ENCODE peak calls at places on chromosomes 16 and 17, in five cellular contexts. One of them, this sample, is unnamed.

GRCh38 chr17:46764709-46765401 is 53.6 kb downstream of the WNT3 start:
- DNase-seq in pancreas: peak
- DNase-seq in psoas muscle: peak
- DNase-seq in tibial artery: no peak
- DNase-seq in AG04449: peak
- DNase-seq in this sample: peak

GRCh38 chr17:45224671-45225050 is 3.0 kb downstream of the FMNL1 start:
- DNase-seq in pancreas: no peak
- DNase-seq in psoas muscle: peak
- DNase-seq in tibial artery: no peak
- DNase-seq in AG04449: no peak
- DNase-seq in this sample: no peak

GRCh38 chr17:42514867-42515266 is 21.2 kb upstream of the NAGLU start:
- DNase-seq in pancreas: no peak
- DNase-seq in psoas muscle: no peak
- DNase-seq in tibial artery: no peak
- DNase-seq in AG04449: no peak
- DNase-seq in this sample: no peak

GRCh38 chr17:9151091-9151490 is 129.8 kb downstream of the NTN1 start:
- DNase-seq in pancreas: peak
- DNase-seq in psoas muscle: no peak
- DNase-seq in tibial artery: no peak
- DNase-seq in AG04449: no peak
- DNase-seq in this sample: no peak

GRCh38 chr17:68302066-68302564 is 10.8 kb downstream of the ARSG start:
- DNase-seq in pancreas: no peak
- DNase-seq in psoas muscle: no peak
- DNase-seq in tibial artery: no peak
- DNase-seq in AG04449: no peak
- DNase-seq in this sample: no peak

GRCh38 chr17:72111374-72111773 is 9.4 kb upstream of the SOX9 start:
- DNase-seq in pancreas: no peak
- DNase-seq in psoas muscle: no peak
- DNase-seq in tibial artery: no peak
- DNase-seq in AG04449: no peak
- DNase-seq in this sample: no peak

GRCh38 chr17:34712481-34713195 is 133.3 kb downstream of the TMEM132E start:
- DNase-seq in pancreas: no peak
- DNase-seq in psoas muscle: no peak
- DNase-seq in tibial artery: no peak
- DNase-seq in AG04449: no peak
- DNase-seq in this sample: no peak

GRCh38 chr16:17275076-17275732 is 195.6 kb downstream of the XYLT1 start:
- DNase-seq in pancreas: peak
- DNase-seq in psoas muscle: no peak
- DNase-seq in tibial artery: no peak
- DNase-seq in AG04449: no peak
- DNase-seq in this sample: no peak

GRCh38 chr16:83137326-83137770 is 510.6 kb downstream of the CDH13 start:
- DNase-seq in pancreas: peak
- DNase-seq in psoas muscle: no peak
- DNase-seq in tibial artery: no peak
- DNase-seq in AG04449: no peak
- DNase-seq in this sample: peak

GRCh38 chr16:83781-84615 is 6.0 kb downstream of the MPG start:
- DNase-seq in pancreas: no peak
- DNase-seq in psoas muscle: no peak
- DNase-seq in tibial artery: peak
- DNase-seq in AG04449: no peak
- DNase-seq in this sample: no peak

GRCh38 chr16:68264128-68265077 is at the start of gene SLC7A6:
- DNase-seq in pancreas: peak
- DNase-seq in psoas muscle: peak
- DNase-seq in tibial artery: peak
- DNase-seq in AG04449: no peak
- DNase-seq in this sample: peak

DNA sequence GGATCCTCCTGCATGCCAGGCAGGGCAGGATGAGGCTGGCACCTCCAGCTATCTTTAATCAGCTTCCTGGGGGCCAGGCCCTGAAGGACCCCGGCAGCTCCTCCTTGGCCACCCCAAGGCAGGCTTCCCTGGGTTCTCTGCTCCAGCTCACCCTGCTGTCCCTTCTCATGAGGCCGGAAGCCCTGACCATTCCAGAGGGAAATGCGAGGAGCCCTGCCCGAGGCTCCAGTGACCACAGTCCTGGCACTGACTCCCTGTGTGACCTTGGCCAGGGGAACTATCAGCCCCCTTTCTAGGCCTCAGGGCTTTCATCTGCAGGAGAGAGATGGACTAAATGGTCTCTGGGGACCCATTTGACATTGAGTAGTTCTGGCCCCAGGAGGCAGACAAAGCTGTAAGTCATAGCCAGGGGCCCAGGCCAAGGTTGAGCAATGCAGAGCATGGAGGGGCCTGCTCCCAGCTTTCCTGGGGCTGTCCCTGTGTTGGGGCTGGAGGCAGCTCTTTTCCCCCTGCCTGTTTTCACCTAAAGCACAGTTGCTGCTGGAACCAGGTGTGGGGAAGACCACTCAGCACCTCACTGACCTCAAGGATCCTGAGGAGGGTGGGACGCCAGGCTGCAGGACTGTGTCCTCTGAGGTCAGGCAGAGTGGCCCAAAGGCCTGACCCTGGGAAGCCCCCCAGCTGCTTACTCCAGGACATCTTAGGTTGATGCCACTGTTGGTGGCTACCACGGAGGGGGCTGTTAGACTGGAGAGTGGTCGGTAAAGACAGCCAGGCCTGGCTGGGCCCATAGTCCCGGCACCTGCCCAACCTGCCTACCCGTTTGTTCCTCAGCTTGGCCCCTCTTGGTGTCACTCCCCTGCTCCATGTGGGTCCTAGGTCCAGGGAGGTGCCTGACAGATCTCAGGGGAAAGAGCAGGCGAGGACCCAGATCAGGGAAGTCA is 8.1 kb downstream of the KCNH6 start:
- DNase-seq in pancreas: no peak
- DNase-seq in psoas muscle: no peak
- DNase-seq in tibial artery: no peak
- DNase-seq in AG04449: no peak
- DNase-seq in this sample: no peak
- TF ChIP-seq CTCF in pancreas: no peak
- TF ChIP-seq CTCF in psoas muscle: no peak
- TF ChIP-seq CTCF in tibial artery: no peak
- TF ChIP-seq CTCF in AG04449: no peak
- TF ChIP-seq CTCF in this sample: no peak

GRCh38 chr16:84738255-84739038 is 38.6 kb downstream of the USP10 start:
- DNase-seq in pancreas: peak
- DNase-seq in psoas muscle: peak
- DNase-seq in tibial artery: peak
- DNase-seq in AG04449: no peak
- DNase-seq in this sample: peak
- TF ChIP-seq CTCF in pancreas: peak
- TF ChIP-seq CTCF in psoas muscle: peak
- TF ChIP-seq CTCF in tibial artery: peak
- TF ChIP-seq CTCF in AG04449: peak
- TF ChIP-seq CTCF in this sample: peak

GRCh38 chr17:28569446-28569845 is 1.9 kb downstream of the PIGS start:
- DNase-seq in pancreas: no peak
- DNase-seq in psoas muscle: no peak
- DNase-seq in tibial artery: no peak
- DNase-seq in AG04449: no peak
- DNase-seq in this sample: no peak

GRCh38 chr17:28571255-28572122 is at the start of gene PIGS:
- DNase-seq in pancreas: peak
- DNase-seq in psoas muscle: peak
- DNase-seq in tibial artery: peak
- DNase-seq in AG04449: peak
- DNase-seq in this sample: peak

GRCh38 chr17:28572294-28573099 is 1.2 kb upstream of the PIGS start:
- DNase-seq in pancreas: peak
- DNase-seq in psoas muscle: no peak
- DNase-seq in tibial artery: no peak
- DNase-seq in AG04449: no peak
- DNase-seq in this sample: no peak

GRCh38 chr17:28573521-28573920 is 2.2 kb upstream of the PIGS start:
- DNase-seq in pancreas: no peak
- DNase-seq in psoas muscle: no peak
- DNase-seq in tibial artery: no peak
- DNase-seq in AG04449: no peak
- DNase-seq in this sample: no peak

GRCh38 chr17:28570716-28571254 is 539 bp downstream of the PIGS start:
- DNase-seq in pancreas: no peak
- DNase-seq in psoas muscle: no peak
- DNase-seq in tibial artery: no peak
- DNase-seq in AG04449: no peak
- DNase-seq in this sample: peak
- TF ChIP-seq CTCF in pancreas: no peak
- TF ChIP-seq CTCF in psoas muscle: no peak
- TF ChIP-seq CTCF in tibial artery: no peak
- TF ChIP-seq CTCF in AG04449: no peak
- TF ChIP-seq CTCF in this sample: no peak

GRCh38 chr17:17693253-17693954 is 12.1 kb downstream of the RAI1 start:
- DNase-seq in pancreas: peak
- DNase-seq in psoas muscle: peak
- DNase-seq in tibial artery: peak
- DNase-seq in AG04449: no peak
- DNase-seq in this sample: peak
- TF ChIP-seq CTCF in pancreas: no peak
- TF ChIP-seq CTCF in psoas muscle: no peak
- TF ChIP-seq CTCF in tibial artery: no peak
- TF ChIP-seq CTCF in AG04449: no peak
- TF ChIP-seq CTCF in this sample: peak

DNA sequence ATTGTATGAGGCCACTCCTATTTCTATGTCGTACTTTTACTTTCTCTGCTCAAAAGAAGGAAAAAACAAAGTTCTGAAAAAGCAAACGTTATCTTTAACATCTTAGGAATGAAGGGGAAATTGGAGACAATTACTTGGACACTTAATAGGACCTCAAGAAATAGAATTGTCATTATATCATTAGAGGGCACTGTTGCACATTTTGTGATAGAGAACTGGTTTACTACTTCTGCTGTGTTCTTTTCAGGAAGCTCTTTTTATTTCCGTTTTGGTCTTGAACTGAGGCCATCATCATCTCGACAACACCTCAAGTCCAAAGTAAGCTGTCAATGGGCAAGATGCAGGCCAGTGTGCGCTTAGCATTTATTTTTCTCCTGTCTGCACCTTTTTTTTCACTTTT is 14.6 kb downstream of the COG4 start:
- DNase-seq in pancreas: no peak
- DNase-seq in psoas muscle: no peak
- DNase-seq in tibial artery: no peak
- DNase-seq in AG04449: no peak
- DNase-seq in this sample: peak
- TF ChIP-seq CTCF in pancreas: no peak
- TF ChIP-seq CTCF in psoas muscle: no peak
- TF ChIP-seq CTCF in tibial artery: no peak
- TF ChIP-seq CTCF in AG04449: no peak
- TF ChIP-seq CTCF in this sample: peak

GRCh38 chr17:50362661-50363060 is 10.3 kb downstream of the MRPL27 start:
- DNase-seq in pancreas: no peak
- DNase-seq in psoas muscle: no peak
- DNase-seq in tibial artery: peak
- DNase-seq in AG04449: no peak
- DNase-seq in this sample: no peak

GRCh38 chr17:50360716-50361115 is 12.3 kb downstream of the MRPL27 start:
- DNase-seq in pancreas: peak
- DNase-seq in psoas muscle: no peak
- DNase-seq in tibial artery: no peak
- DNase-seq in AG04449: no peak
- DNase-seq in this sample: no peak

GRCh38 chr17:50359998-50360461 is 13.0 kb downstream of the MRPL27 start:
- DNase-seq in pancreas: peak
- DNase-seq in psoas muscle: no peak
- DNase-seq in tibial artery: no peak
- DNase-seq in AG04449: no peak
- DNase-seq in this sample: no peak

GRCh38 chr17:50363217-50364060 is 9.5 kb downstream of the MRPL27 start:
- DNase-seq in pancreas: no peak
- DNase-seq in psoas muscle: peak
- DNase-seq in tibial artery: peak
- DNase-seq in AG04449: no peak
- DNase-seq in this sample: peak

GRCh38 chr17:50361561-50362480 is 11.2 kb downstream of the MRPL27 start:
- DNase-seq in pancreas: peak
- DNase-seq in psoas muscle: peak
- DNase-seq in tibial artery: no peak
- DNase-seq in AG04449: no peak
- DNase-seq in this sample: peak
- TF ChIP-seq CTCF in pancreas: peak
- TF ChIP-seq CTCF in psoas muscle: peak
- TF ChIP-seq CTCF in tibial artery: peak
- TF ChIP-seq CTCF in AG04449: peak
- TF ChIP-seq CTCF in this sample: peak

GRCh38 chr16:57476546-57477410 is 9.5 kb downstream of the DOK4 start:
- DNase-seq in pancreas: no peak
- DNase-seq in psoas muscle: peak
- DNase-seq in tibial artery: no peak
- DNase-seq in AG04449: no peak
- DNase-seq in this sample: no peak

GRCh38 chr16:57474671-57475661 is 11.3 kb downstream of the DOK4 start:
- DNase-seq in pancreas: no peak
- DNase-seq in psoas muscle: peak
- DNase-seq in tibial artery: no peak
- DNase-seq in AG04449: no peak
- DNase-seq in this sample: no peak

GRCh38 chr16:57477531-57478202 is 8.6 kb downstream of the DOK4 start:
- DNase-seq in pancreas: no peak
- DNase-seq in psoas muscle: peak
- DNase-seq in tibial artery: no peak
- DNase-seq in AG04449: no peak
- DNase-seq in this sample: no peak

GRCh38 chr16:57473906-57474305 is 11.4 kb downstream of the POLR2C start:
- DNase-seq in pancreas: no peak
- DNase-seq in psoas muscle: peak
- DNase-seq in tibial artery: no peak
- DNase-seq in AG04449: no peak
- DNase-seq in this sample: no peak

GRCh38 chr16:57475711-57476339 is 10.5 kb downstream of the DOK4 start:
- DNase-seq in pancreas: no peak
- DNase-seq in psoas muscle: peak
- DNase-seq in tibial artery: no peak
- DNase-seq in AG04449: no peak
- DNase-seq in this sample: peak
- TF ChIP-seq CTCF in pancreas: no peak
- TF ChIP-seq CTCF in psoas muscle: peak
- TF ChIP-seq CTCF in tibial artery: no peak
- TF ChIP-seq CTCF in AG04449: peak
- TF ChIP-seq CTCF in this sample: peak

DNA sequence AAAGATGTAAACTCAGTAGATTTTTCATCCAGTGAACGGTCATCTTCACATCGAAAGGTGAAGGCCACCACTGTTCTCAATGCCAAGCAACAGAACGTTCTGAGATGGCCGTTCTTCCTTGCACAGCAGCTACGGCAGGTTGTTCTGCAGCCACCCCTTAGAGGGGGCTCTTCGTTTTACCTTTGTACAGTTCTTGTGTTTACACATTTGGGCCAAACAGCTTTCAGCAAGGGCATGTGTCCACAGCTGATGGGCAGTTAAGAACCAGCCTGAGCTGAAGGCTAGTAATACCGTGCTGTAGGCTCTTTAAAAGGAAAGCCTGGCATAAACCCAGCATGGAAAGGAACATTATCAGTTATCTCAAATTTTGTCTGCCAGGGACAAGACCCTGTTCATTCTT is 15.9 kb downstream of the PLD6 start:
- DNase-seq in pancreas: no peak
- DNase-seq in psoas muscle: no peak
- DNase-seq in tibial artery: no peak
- DNase-seq in AG04449: no peak
- DNase-seq in this sample: no peak
- TF ChIP-seq CTCF in pancreas: no peak
- TF ChIP-seq CTCF in psoas muscle: no peak
- TF ChIP-seq CTCF in tibial artery: no peak
- TF ChIP-seq CTCF in AG04449: no peak
- TF ChIP-seq CTCF in this sample: no peak

This sample was measured in PC-3.